ENCODE peak calls at places on chromosomes 1 and 21, in nine cellular contexts. R, T, Z, D, B, M, X, J and W are unnamed samples. For H3K4me1, the result is how much of the 10 kb centered on the place peaks cover.

GRCh38 chr1:232950919-232951579 is 638 bp downstream of the NTPCR start:
- DNase-seq in R (no peak), T (no peak), Z (peak), D (peak), B (peak), M (no peak), X (peak), J (no peak), W (no peak)

GRCh38 chr1:18732686-18733085 is 102.0 kb downstream of the PAX7 start:
- DNase-seq in R (no peak), T (peak), Z (no peak), D (no peak), B (no peak), M (no peak), X (no peak), J (no peak), W (no peak)

GRCh38 chr1:224519874-224520273 is 85.3 kb upstream of the WDR26 start:
- DNase-seq in R (no peak), T (no peak), Z (no peak), D (no peak), B (no peak), M (no peak), X (no peak), J (no peak), W (no peak)

GRCh38 chr1:183685112-183685713 is 32.1 kb upstream of the APOBEC4 start:
- DNase-seq in R (peak), T (no peak), Z (peak), D (no peak), B (peak), M (no peak), X (peak), J (no peak), W (peak)

GRCh38 chr1:200874694-200875093 is 1.9 kb downstream of the GPR25 start:
- DNase-seq in R (no peak), T (peak), Z (no peak), D (no peak), B (no peak), M (no peak), X (no peak), J (no peak), W (no peak)

GRCh38 chr21:20572582-20572981 is 425.6 kb upstream of the NCAM2 start:
- DNase-seq in R (no peak), T (no peak), Z (no peak), D (no peak), B (no peak), M (no peak), X (no peak), J (no peak), W (no peak)

GRCh38 chr1:98702976-98703375 is 41.5 kb downstream of the SNX7 start:
- DNase-seq in R (no peak), T (no peak), Z (no peak), D (no peak), B (no peak), M (no peak), X (no peak), J (no peak), W (no peak)

GRCh38 chr1:234972411-234973191 is 156.0 kb downstream of the TOMM20 start:
- DNase-seq in R (no peak), T (peak), Z (no peak), D (no peak), B (no peak), M (no peak), X (no peak), J (no peak), W (no peak)

GRCh38 chr1:96309783-96310182 is 411.8 kb upstream of the PTBP2 start:
- DNase-seq in R (no peak), T (no peak), Z (no peak), D (no peak), B (no peak), M (no peak), X (peak), J (no peak), W (no peak)

GRCh38 chr1:166915941-166916340 is 39.9 kb upstream of the TADA1 start:
- DNase-seq in R (peak), T (no peak), Z (no peak), D (no peak), B (no peak), M (no peak), X (no peak), J (no peak), W (no peak)

GRCh38 chr1:151993734-151994496 is at the start of gene S100A10:
- DNase-seq in R (no peak), T (peak), Z (no peak), D (peak), B (peak), M (peak), X (peak), J (peak), W (peak)

GRCh38 chr1:176949033-176949662 is 215.4 kb downstream of the ASTN1 start:
- DNase-seq in R (peak), T (no peak), Z (peak), D (peak), B (peak), M (no peak), X (peak), J (peak), W (peak)

GRCh38 chr1:12711421-12712005 is 4.4 kb upstream of the AADACL3 start:
- DNase-seq in R (no peak), T (no peak), Z (no peak), D (no peak), B (no peak), M (no peak), X (no peak), J (no peak), W (no peak)

GRCh38 chr1:73898540-73898939 is 299.4 kb downstream of the LRRIQ3 start:
- DNase-seq in R (no peak), T (no peak), Z (no peak), D (no peak), B (no peak), M (no peak), X (no peak), J (no peak), W (no peak)

GRCh38 chr1:184299796-184300195 is 87.0 kb upstream of the C1orf21 start:
- DNase-seq in R (no peak), T (no peak), Z (no peak), D (no peak), B (no peak), M (no peak), X (no peak), J (no peak), W (no peak)

GRCh38 chr1:6688001-6688400 is 13.6 kb downstream of the DNAJC11 start:
- DNase-seq in R (no peak), T (no peak), Z (no peak), D (no peak), B (peak), M (no peak), X (no peak), J (no peak), W (no peak)

GRCh38 chr21:29376556-29376955 is 77.8 kb downstream of the BACH1 start:
- DNase-seq in R (peak), T (peak), Z (peak), D (no peak), B (peak), M (peak), X (peak), J (no peak), W (peak)

GRCh38 chr1:167298328-167298727 is 77.6 kb downstream of the POU2F1 start:
- DNase-seq in R (no peak), T (no peak), Z (no peak), D (no peak), B (peak), M (no peak), X (no peak), J (no peak), W (no peak)

GRCh38 chr1:1250828-1251284 is 4.3 kb upstream of the C1QTNF12 start:
- DNase-seq in R (no peak), T (no peak), Z (no peak), D (no peak), B (no peak), M (peak), X (no peak), J (no peak), W (no peak)

GRCh38 chr1:6547301-6547700 is 7.0 kb downstream of the NOL9 start:
- DNase-seq in R (peak), T (no peak), Z (no peak), D (no peak), B (peak), M (no peak), X (no peak), J (no peak), W (no peak)

GRCh38 chr1:94934551-94934950 is 7.6 kb upstream of the CNN3 start:
- DNase-seq in R (no peak), T (no peak), Z (no peak), D (no peak), B (no peak), M (no peak), X (no peak), J (no peak), W (no peak)

GRCh38 chr21:41926068-41926806 is 27.6 kb downstream of the C2CD2 start:
- DNase-seq in R (no peak), T (peak), Z (no peak), D (peak), B (peak), M (no peak), X (peak), J (peak), W (peak)
- TF ChIP-seq POLR2AphosphoS5 in R (no peak), T (no peak), Z (no peak), D (peak), B (no peak), M (peak), X (peak), J (no peak), W (peak)

GRCh38 chr21:44833663-44834062 is 15.8 kb upstream of the SUMO3 start:
- DNase-seq in R (no peak), T (no peak), Z (no peak), D (no peak), B (no peak), M (no peak), X (no peak), J (no peak), W (no peak)

GRCh38 chr21:44836349-44836665 is 18.4 kb upstream of the SUMO3 start:
- DNase-seq in R (no peak), T (no peak), Z (no peak), D (no peak), B (no peak), M (no peak), X (no peak), J (no peak), W (no peak)

GRCh38 chr21:44835647-44835973 is 17.7 kb upstream of the SUMO3 start:
- DNase-seq in R (no peak), T (no peak), Z (no peak), D (no peak), B (no peak), M (peak), X (no peak), J (peak), W (no peak)

GRCh38 chr21:44834231-44834950 is 16.5 kb upstream of the SUMO3 start:
- DNase-seq in R (no peak), T (no peak), Z (no peak), D (no peak), B (no peak), M (peak), X (no peak), J (peak), W (peak)

GRCh38 chr21:44834951-44835646 is 17.2 kb upstream of the SUMO3 start:
- DNase-seq in R (no peak), T (no peak), Z (peak), D (no peak), B (no peak), M (peak), X (no peak), J (peak), W (no peak)
- H3K4me1 ChIP-seq in R (under half), T (under half), Z (under half), D (under half), B (under half), M (under half), X (under half), J (under half), W (under half)

GRCh38 chr1:26307363-26307781 is 936 bp upstream of the UBXN11 start:
- DNase-seq in R (no peak), T (no peak), Z (no peak), D (no peak), B (no peak), M (no peak), X (no peak), J (no peak), W (no peak)
- H3K4me3 ChIP-seq in R (peak), T (no peak), Z (peak), D (no peak), B (no peak), M (no peak), X (peak), J (no peak), W (no peak)

DNA sequence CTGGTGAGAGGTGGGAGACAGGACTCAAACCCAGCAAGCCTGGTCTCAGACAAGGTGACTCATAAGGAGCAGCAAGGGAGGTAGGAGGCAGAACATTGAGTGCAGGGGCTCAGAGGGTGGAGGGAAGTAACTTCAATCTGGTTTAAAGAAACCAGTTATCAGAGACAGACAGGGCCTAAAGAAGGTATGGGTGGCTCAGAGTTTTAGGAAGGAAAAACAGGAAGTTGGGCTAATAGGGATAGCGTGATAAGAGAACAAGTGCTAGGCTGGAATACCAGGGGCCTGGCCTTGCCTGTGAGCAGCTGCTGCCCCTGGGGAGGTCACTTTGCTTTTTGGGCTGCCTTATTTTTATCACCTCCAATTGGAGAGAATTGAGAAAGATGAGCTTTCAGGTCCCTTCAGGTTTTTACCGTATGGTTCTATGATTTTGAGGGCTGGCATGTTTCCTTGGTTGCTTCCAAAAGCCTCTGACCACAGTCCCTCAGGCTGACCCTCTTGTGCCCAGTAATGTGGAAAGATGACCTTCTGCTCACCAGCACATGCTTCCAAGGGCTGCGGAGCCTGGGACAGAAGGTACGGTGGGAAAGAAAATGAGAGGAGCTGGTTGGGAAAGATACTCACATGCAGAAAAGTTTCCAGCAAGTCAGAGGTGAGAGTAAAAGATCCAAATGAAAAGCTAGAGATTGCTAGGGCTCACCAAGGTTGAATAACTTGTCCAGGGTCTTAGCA is 77.0 kb downstream of the DDR2 start:
- DNase-seq in R (no peak), T (no peak), Z (no peak), D (no peak), B (peak), M (no peak), X (no peak), J (no peak), W (no peak)
- TF ChIP-seq POLR2AphosphoS5 in R (no peak), T (no peak), Z (no peak), D (no peak), B (no peak), M (no peak), X (no peak), J (no peak), W (no peak)

GRCh38 chr1:155978973-155979429 is 654 bp upstream of the ARHGEF2 start:
- DNase-seq in R (no peak), T (peak), Z (peak), D (no peak), B (no peak), M (peak), X (no peak), J (no peak), W (no peak)
- H3K4me1 ChIP-seq in R (half or more), T (half or more), Z (half or more), D (under half), B (half or more), M (half or more), X (half or more), J (under half), W (half or more)

GRCh38 chr1:80535446-80535845 is 1265.3 kb upstream of the ADGRL2 start:
- DNase-seq in R (no peak), T (no peak), Z (no peak), D (no peak), B (no peak), M (no peak), X (no peak), J (no peak), W (no peak)
- H3K4me3 ChIP-seq in R (no peak), T (no peak), Z (no peak), D (no peak), B (no peak), M (no peak), X (no peak), J (no peak), W (no peak)

GRCh38 chr1:22717038-22717758 is 6.6 kb downstream of the EPHB2 start:
- DNase-seq in R (no peak), T (no peak), Z (no peak), D (no peak), B (no peak), M (no peak), X (peak), J (no peak), W (peak)

GRCh38 chr1:22723151-22723550 is 12.5 kb downstream of the EPHB2 start:
- DNase-seq in R (no peak), T (no peak), Z (no peak), D (no peak), B (no peak), M (no peak), X (no peak), J (no peak), W (no peak)

GRCh38 chr1:22721122-22721873 is 10.7 kb downstream of the EPHB2 start:
- DNase-seq in R (no peak), T (no peak), Z (no peak), D (no peak), B (no peak), M (no peak), X (no peak), J (no peak), W (no peak)
- TF ChIP-seq POLR2AphosphoS5 in R (no peak), T (no peak), Z (no peak), D (no peak), B (no peak), M (no peak), X (no peak), J (no peak), W (no peak)

GRCh38 chr1:41641483-41641829 is 157.0 kb upstream of the EDN2 start:
- DNase-seq in R (no peak), T (no peak), Z (no peak), D (no peak), B (no peak), M (no peak), X (no peak), J (no peak), W (no peak)

GRCh38 chr1:41642922-41643321 is 158.4 kb upstream of the EDN2 start:
- DNase-seq in R (no peak), T (no peak), Z (no peak), D (no peak), B (no peak), M (no peak), X (no peak), J (no peak), W (no peak)

GRCh38 chr1:41640756-41641482 is 156.4 kb upstream of the EDN2 start:
- DNase-seq in R (no peak), T (peak), Z (no peak), D (no peak), B (no peak), M (no peak), X (no peak), J (no peak), W (no peak)

GRCh38 chr1:41643422-41643821 is 158.9 kb upstream of the EDN2 start:
- DNase-seq in R (no peak), T (no peak), Z (no peak), D (no peak), B (no peak), M (no peak), X (no peak), J (no peak), W (no peak)

DNA sequence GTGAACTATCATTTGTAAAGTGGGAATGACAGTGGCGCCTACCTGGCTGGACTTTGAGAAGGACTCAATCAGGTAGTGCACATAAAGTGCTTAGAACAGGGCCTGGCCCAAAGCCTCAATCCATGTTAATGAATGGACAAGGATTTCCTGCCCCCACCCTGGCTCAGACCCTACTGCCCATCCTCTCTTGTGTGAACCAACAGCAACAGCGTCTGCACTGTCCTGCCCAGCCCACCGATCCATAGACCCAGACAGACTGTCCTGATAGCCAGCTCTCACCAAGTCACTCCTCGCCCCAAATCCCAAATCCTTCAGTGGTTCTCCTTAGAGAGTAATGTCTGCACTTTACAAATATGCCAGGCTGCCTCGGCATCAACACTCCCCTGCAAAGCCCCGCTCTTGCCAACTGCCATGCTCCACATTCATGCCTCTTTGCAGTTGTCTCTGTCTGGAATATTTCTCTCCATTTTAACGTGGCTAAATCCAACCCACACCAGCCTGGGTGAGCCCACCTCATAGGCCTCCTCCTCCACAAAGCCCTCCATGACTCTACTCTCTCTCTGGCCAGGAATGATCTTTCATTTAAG is 157.6 kb upstream of the EDN2 start:
- DNase-seq in R (no peak), T (no peak), Z (no peak), D (no peak), B (no peak), M (no peak), X (no peak), J (no peak), W (no peak)
- H3K4me1 ChIP-seq in R (under half), T (under half), Z (under half), D (under half), B (under half), M (under half), X (under half), J (under half), W (under half)

GRCh38 chr1:204205486-204205885 is 8.3 kb downstream of the GOLT1A start:
- DNase-seq in R (no peak), T (no peak), Z (no peak), D (no peak), B (no peak), M (no peak), X (no peak), J (no peak), W (no peak)
- H3K4me3 ChIP-seq in R (no peak), T (no peak), Z (no peak), D (no peak), B (no peak), M (no peak), X (no peak), J (no peak), W (no peak)

GRCh38 chr1:53326598-53327182 is 1.2 kb downstream of the LRP8 start:
- DNase-seq in R (no peak), T (no peak), Z (no peak), D (no peak), B (peak), M (peak), X (peak), J (no peak), W (no peak)
- TF ChIP-seq POLR2AphosphoS5 in R (no peak), T (no peak), Z (no peak), D (no peak), B (peak), M (no peak), X (no peak), J (no peak), W (no peak)